ENCODE peak calls at places on chromosomes 5 and 9, in eight cellular contexts. Y is lower leg skin; D is heart left ventricle; P is fibroblast of pulmonary artery; H is MM.1S; J is HFF-Myc; U is CD8-positive, alpha-beta T cell; N is heart right ventricle. G is an unnamed sample.

GRCh38 chr9:125758986-125759811 is 12.0 kb downstream of the PBX3 start:
- DNase-seq in Y (no peak), N (peak; percentile 20), J (no peak), H (no peak), D (peak; percentile 22), P (no peak), U (no peak), G (no peak)

GRCh38 chr5:75335952-75336624 is 932 bp upstream of the HMGCR start:
- DNase-seq in D (peak; percentile 20), J (peak; percentile 81), U (no peak), Y (no peak), N (no peak), P (peak; percentile 91), H (peak; percentile 42), G (peak; percentile 86)

GRCh38 chr5:153796527-153796926 is 242.2 kb downstream of the FAM114A2 start:
- DNase-seq in D (no peak), N (no peak), Y (no peak), P (no peak), J (no peak), H (no peak), U (no peak), G (no peak)

GRCh38 chr5:95669985-95670384 is 12.8 kb downstream of the SPATA9 start:
- DNase-seq in Y (no peak), P (no peak), D (no peak), N (no peak), J (no peak), U (no peak), H (no peak), G (peak; percentile 4)

GRCh38 chr5:62937661-62938558 is 359.3 kb downstream of the LRRC70 start:
- DNase-seq in D (no peak), P (peak; percentile 70), U (no peak), H (no peak), J (no peak), N (no peak), Y (no peak), G (peak; percentile 68)

GRCh38 chr5:6169660-6170059 is 208.7 kb downstream of the MED10 start:
- DNase-seq in J (no peak), N (no peak), U (no peak), Y (no peak), H (no peak), P (no peak), D (no peak), G (no peak)

GRCh38 chr5:80967500-80968181 is 7.5 kb downstream of the RASGRF2 start:
- DNase-seq in J (peak; percentile 92), D (no peak), Y (peak; percentile 51), N (no peak), H (no peak), U (no peak), P (peak; percentile 91), G (peak; percentile 76)

GRCh38 chr9:103991698-103992097 is 102.4 kb upstream of the SMC2 start:
- DNase-seq in D (no peak), J (no peak), Y (no peak), N (no peak), P (no peak), H (no peak), U (no peak), G (peak; percentile 28)

GRCh38 chr9:88535226-88535931 is 401 bp downstream of the NXNL2 start:
- DNase-seq in P (no peak), J (no peak), Y (no peak), D (no peak), U (no peak), N (peak; percentile 17), H (no peak), G (no peak)

GRCh38 chr9:14092344-14092743 is 221.6 kb downstream of the NFIB start:
- DNase-seq in P (peak; percentile 63), J (no peak), Y (no peak), H (no peak), D (no peak), N (no peak), U (no peak), G (no peak)

GRCh38 chr5:133873936-133874585 is 94.4 kb downstream of the C5orf15 start:
- DNase-seq in N (no peak), D (no peak), J (no peak), H (no peak), P (no peak), Y (no peak), U (no peak), G (peak; percentile 43)

GRCh38 chr5:66144799-66145390 is 795 bp downstream of the SREK1 start:
- DNase-seq in H (no peak), N (no peak), D (no peak), U (no peak), P (no peak), Y (no peak), J (no peak), G (no peak)

GRCh38 chr9:134854541-134854981 is 26.0 kb upstream of the FCN2 start:
- DNase-seq in H (no peak), Y (no peak), N (no peak), U (no peak), J (no peak), D (no peak), P (no peak), G (no peak)

GRCh38 chr5:73451218-73452130 is 2.9 kb upstream of the FOXD1 start:
- DNase-seq in H (peak; percentile 31), P (peak; percentile 59), D (peak; percentile 63), Y (no peak), J (no peak), N (peak; percentile 69), U (peak; percentile 49), G (no peak)

GRCh38 chr5:62011072-62011664 is 294.8 kb upstream of the KIF2A start:
- DNase-seq in N (no peak), P (no peak), D (no peak), U (no peak), Y (no peak), H (no peak), J (no peak), G (no peak)

DNA sequence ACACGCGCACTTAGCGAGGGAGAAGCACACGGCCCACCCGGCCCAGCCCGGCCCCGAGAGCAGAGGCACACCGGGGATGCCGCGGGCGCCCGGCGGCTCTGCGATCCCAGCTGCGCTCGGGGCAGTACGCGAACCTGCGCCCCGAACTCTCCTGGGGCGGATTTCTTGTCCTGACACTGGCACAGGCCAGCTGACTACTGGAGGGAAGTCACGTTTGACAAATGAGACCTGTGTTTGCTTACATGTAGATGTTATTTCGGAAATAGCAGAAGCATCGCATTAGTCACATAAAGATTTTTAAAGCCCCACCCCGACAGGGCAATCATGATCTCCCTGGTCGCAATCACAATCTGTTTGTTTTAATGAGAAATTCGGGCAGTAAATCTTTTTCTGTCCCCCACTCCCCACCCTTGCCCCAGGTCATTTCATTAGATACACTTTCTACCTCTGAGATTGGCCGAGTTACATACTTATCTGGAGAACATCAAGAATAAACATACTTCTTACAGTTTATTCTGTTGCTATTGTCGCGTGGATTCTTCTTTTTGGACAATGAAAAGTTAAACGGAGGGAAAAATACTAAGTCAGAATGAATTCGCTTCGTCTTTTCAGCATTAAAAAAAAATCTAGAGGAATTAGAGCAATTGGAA is 518.9 kb downstream of the CTNND2 start:
- DNase-seq in N (no peak), J (no peak), D (no peak), Y (no peak), H (no peak), P (no peak), U (no peak), G (no peak)
- H3K4me3 ChIP-seq in N (peak overlapping the region; percentile 37), J (no peak overlapping the region), D (peak overlapping the region; percentile 48), Y (no peak overlapping the region), H (no peak overlapping the region), P (no peak overlapping the region), U (no peak overlapping the region), G (peak overlapping the region; percentile 10)

DNA sequence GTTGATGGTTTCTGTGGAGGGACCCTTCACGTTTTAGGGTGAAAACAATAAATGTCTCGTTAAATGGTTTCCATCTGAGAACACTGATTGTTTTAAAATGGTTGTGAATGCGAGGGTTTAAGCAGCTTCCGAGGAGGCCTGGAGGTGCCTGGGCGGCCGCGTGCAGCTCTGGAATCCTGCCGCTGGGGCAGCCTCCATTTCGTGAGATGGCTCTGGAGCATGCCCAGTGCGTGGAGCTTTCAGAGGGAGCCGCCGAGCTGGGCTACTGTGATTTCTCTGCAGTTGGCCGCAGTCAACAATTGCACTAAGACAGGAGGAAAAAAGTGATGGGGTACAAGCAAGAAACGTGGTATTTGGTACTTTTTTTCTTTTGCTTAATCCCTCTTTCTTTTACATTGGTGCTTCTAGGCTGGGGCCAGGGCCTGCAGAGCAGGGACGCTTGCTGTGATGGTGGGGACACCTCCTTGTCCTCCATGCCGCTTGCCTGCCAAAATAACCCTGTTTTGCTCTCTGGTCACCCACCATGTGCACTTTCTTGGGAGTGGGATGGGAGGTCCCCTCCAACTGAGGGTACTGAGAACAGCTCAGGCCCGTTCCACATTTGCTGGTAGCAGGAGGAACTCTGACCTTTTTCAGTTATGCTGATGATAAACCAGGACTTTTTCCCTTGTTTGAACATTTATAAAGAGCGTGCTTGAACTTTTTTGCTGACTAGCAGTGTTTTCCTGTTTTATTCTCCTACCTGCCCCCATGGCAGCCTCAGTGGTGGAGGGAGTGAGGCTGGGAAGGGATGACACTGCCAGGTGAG is 47.1 kb downstream of the EHMT1 start:
- DNase-seq in Y (no peak), J (no peak), N (no peak), H (no peak), U (no peak), D (no peak), P (no peak), G (peak; percentile 32)
- TF ChIP-seq CTCF in Y (no peak), J (peak; percentile 12), N (no peak), H (no peak), U (no peak), D (no peak), P (no peak), G (peak; percentile 41)

GRCh38 chr5:111453290-111453689 is 59.0 kb downstream of the STARD4 start:
- DNase-seq in H (no peak), Y (no peak), D (no peak), N (no peak), P (no peak), J (no peak), U (no peak), G (peak; percentile 9)

GRCh38 chr5:111454198-111454606 is 58.1 kb downstream of the STARD4 start:
- DNase-seq in H (no peak), D (no peak), J (peak; percentile 21), U (no peak), N (no peak), Y (no peak), P (no peak), G (no peak)

GRCh38 chr5:111447822-111448221 is 64.5 kb downstream of the STARD4 start:
- DNase-seq in J (no peak), U (no peak), P (no peak), D (no peak), H (no peak), Y (no peak), N (no peak), G (no peak)

DNA sequence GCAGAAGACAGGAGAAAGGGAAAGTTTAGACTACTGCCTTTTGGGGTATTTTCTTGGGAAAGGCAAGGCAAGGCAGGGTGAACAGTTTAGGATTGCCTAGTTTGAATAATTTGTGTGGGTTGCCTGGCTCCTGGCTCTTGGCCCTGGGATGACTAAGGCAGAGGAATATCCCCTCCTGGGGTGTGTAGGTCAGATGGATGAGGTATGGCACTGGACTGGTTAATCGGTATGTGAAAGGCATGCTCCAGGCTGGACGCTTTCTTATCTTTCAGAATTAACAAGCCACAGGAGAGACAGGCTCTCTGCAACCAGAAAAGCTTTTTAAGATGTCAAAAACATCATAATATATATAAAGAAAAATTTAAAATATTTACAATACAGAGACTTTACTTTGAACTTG is 58.6 kb downstream of the STARD4 start:
- DNase-seq in Y (no peak), H (no peak), D (no peak), P (peak; percentile 15), N (no peak), J (no peak), U (no peak), G (peak; percentile 88)
- H3K4me3 ChIP-seq in Y (no peak overlapping the region), H (no peak overlapping the region), D (no peak overlapping the region), P (no peak overlapping the region), N (no peak overlapping the region), J (no peak overlapping the region), U (no peak overlapping the region), G (no peak overlapping the region)

GRCh38 chr5:102858221-102858620 is 103.1 kb downstream of the PAM start:
- DNase-seq in U (no peak), P (no peak), H (no peak), N (no peak), J (no peak), Y (no peak), D (no peak), G (no peak)
- TF ChIP-seq CTCF in U (no peak), P (no peak), H (no peak), N (no peak), J (no peak), Y (no peak), D (no peak), G (no peak)